ENCODE peak calls at places on chromosomes 7 and 10, in five cellular contexts. B, Y, C, H and R are unnamed samples.

GRCh38 chr7:155420116-155420515 is 37.8 kb upstream of the EN2 start:
- DNase-seq in B (no peak), Y (no peak), C (no peak), H (no peak), R (no peak)

GRCh38 chr7:16492513-16493062 is 27.1 kb upstream of the SOSTDC1 start:
- DNase-seq in B (peak; percentile 70), Y (no peak), C (peak; percentile 46), H (no peak), R (no peak)

GRCh38 chr7:40332516-40332915 is 197.7 kb downstream of the SUGCT start:
- DNase-seq in B (no peak), Y (no peak), C (no peak), H (no peak), R (no peak)

GRCh38 chr10:6840766-6841165 is 260.7 kb upstream of the PRKCQ start:
- DNase-seq in B (no peak), Y (no peak), C (peak; percentile 60), H (no peak), R (no peak)

GRCh38 chr10:21002097-21002878 is 105.2 kb upstream of the NEBL start:
- DNase-seq in B (no peak), Y (peak; percentile 39), C (peak; percentile 1), H (no peak), R (no peak)

GRCh38 chr7:124937076-124937475 is 7.5 kb upstream of the POT1 start:
- DNase-seq in B (no peak), Y (no peak), C (no peak), H (no peak), R (no peak)

GRCh38 chr7:83782628-83783027 is 133.7 kb upstream of the SEMA3E start:
- DNase-seq in B (no peak), Y (no peak), C (no peak), H (no peak), R (no peak)

GRCh38 chr10:132211246-132211645 is 24.5 kb downstream of the DPYSL4 start:
- DNase-seq in B (no peak), Y (no peak), C (no peak), H (no peak), R (no peak)

GRCh38 chr7:74207586-74207985 is 2.2 kb upstream of the LAT2 start:
- DNase-seq in B (no peak), Y (no peak), C (no peak), H (no peak), R (no peak)

GRCh38 chr10:95741807-95742528 is 14.0 kb upstream of the ENTPD1 start:
- DNase-seq in B (peak; percentile 46), Y (no peak), C (peak; percentile 35), H (peak; percentile 60), R (no peak)

GRCh38 chr10:129951251-129951808 is 12.7 kb downstream of the EBF3 start:
- DNase-seq in B (no peak), Y (no peak), C (no peak), H (no peak), R (peak; percentile 86)

GRCh38 chr7:151017953-151018420 is 6.3 kb downstream of the ATG9B start:
- DNase-seq in B (peak; percentile 88), Y (peak; percentile 55), C (peak; percentile 25), H (no peak), R (peak; percentile 98)

GRCh38 chr10:69828115-69828870 is 26.6 kb downstream of the COL13A1 start:
- DNase-seq in B (no peak), Y (no peak), C (no peak), H (no peak), R (no peak)

GRCh38 chr7:31761646-31762045 is 74.6 kb downstream of the PPP1R17 start:
- DNase-seq in B (no peak), Y (no peak), C (no peak), H (no peak), R (no peak)
- TF ChIP-seq USF2 in B (no peak), Y (no peak), C (no peak), H (no peak), R (no peak)

GRCh38 chr7:96996937-96997511 is 8.3 kb upstream of the DLX6 start:
- DNase-seq in B (no peak), Y (no peak), C (no peak), H (no peak), R (no peak)

GRCh38 chr7:96998765-96999164 is 6.6 kb upstream of the DLX6 start:
- DNase-seq in B (no peak), Y (no peak), C (no peak), H (no peak), R (no peak)

GRCh38 chr7:96996111-96996936 is 9.0 kb upstream of the DLX6 start:
- DNase-seq in B (no peak), Y (no peak), C (no peak), H (no peak), R (no peak)

GRCh38 chr7:96998333-96998732 is 7.0 kb upstream of the DLX6 start:
- DNase-seq in B (no peak), Y (no peak), C (no peak), H (no peak), R (no peak)

DNA sequence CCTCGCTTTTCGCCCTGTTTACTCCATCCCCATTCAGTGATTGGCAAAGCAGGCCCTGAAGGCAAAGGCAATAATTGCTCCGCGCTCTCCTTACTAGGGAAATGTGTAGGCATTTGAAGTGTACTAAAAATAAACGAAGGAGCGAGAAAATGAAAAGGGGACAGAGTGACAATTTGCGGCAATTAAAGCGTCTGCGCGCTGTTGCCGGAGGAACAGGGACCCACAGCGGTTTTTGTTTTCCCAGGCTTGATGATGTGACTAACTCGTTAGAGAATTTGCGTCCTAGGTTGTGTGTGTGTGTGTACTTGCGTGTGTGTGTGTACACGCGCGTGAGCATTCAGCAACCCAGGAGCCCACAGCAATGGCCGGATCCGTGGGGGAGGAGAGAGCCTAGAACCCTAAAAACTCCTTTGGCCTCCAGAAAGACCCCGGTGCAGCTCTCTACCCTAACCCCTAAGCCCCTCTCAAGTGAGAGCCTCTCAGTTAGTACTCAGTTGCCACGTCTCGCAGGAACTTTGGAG is 7.8 kb upstream of the DLX6 start:
- DNase-seq in B (no peak), Y (no peak), C (no peak), H (no peak), R (no peak)
- TF ChIP-seq USF2 in B (no peak), Y (no peak), C (no peak), H (no peak), R (no peak)

GRCh38 chr10:47279276-47279675 is 20.7 kb upstream of the GDF10 start:
- DNase-seq in B (no peak), Y (no peak), C (no peak), H (no peak), R (no peak)
- TF ChIP-seq USF2 in B (no peak), Y (no peak), C (no peak), H (no peak), R (no peak)

GRCh38 chr7:46580756-46581155 is 659.7 kb upstream of the IGFBP3 start:
- DNase-seq in B (no peak), Y (no peak), C (no peak), H (no peak), R (no peak)

GRCh38 chr7:46589282-46589681 is 668.2 kb upstream of the IGFBP3 start:
- DNase-seq in B (no peak), Y (no peak), C (no peak), H (no peak), R (no peak)

GRCh38 chr7:46581276-46581675 is 660.2 kb upstream of the IGFBP3 start:
- DNase-seq in B (no peak), Y (no peak), C (no peak), H (no peak), R (no peak)

GRCh38 chr7:46586406-46586805 is 665.3 kb upstream of the IGFBP3 start:
- DNase-seq in B (no peak), Y (no peak), C (peak; percentile 31), H (no peak), R (no peak)

GRCh38 chr7:46583606-46584005 is 662.5 kb upstream of the IGFBP3 start:
- DNase-seq in B (no peak), Y (peak; percentile 29), C (no peak), H (no peak), R (no peak)
- TF ChIP-seq USF2 in B (no peak), Y (no peak), C (no peak), H (no peak), R (no peak)

GRCh38 chr7:50539725-50540124 is 25.5 kb downstream of the DDC start:
- DNase-seq in B (no peak), Y (no peak), C (no peak), H (no peak), R (no peak)
- TF ChIP-seq USF2 in B (no peak), Y (no peak), C (no peak), H (no peak), R (no peak)